ENCODE peak calls at places on chromosome 18, in six cellular contexts. R, T, G, Y, J and E are unnamed samples. For H3K4me1 and H3K9me3, the result is how much of the 10 kb centered on the place peaks cover.

GRCh38 chr18:55421612-55422381 is 166.2 kb downstream of the TCF4 start:
- DNase-seq in G (no peak), R (no peak), Y (no peak), J (no peak), T (peak), E (no peak)

GRCh38 chr18:49693276-49694005 is 119.9 kb downstream of the ACAA2 start:
- DNase-seq in G (no peak), Y (no peak), R (no peak), T (no peak), J (no peak), E (no peak)

GRCh38 chr18:43883886-43884285 is 606.6 kb upstream of the SYT4 start:
- DNase-seq in T (no peak), J (no peak), Y (no peak), R (no peak), G (no peak), E (no peak)

GRCh38 chr18:55387139-55387984 is 200.6 kb downstream of the TCF4 start:
- DNase-seq in G (no peak), T (no peak), J (peak), R (no peak), Y (no peak), E (no peak)

GRCh38 chr18:58847383-58848071 is 17.1 kb upstream of the ZNF532 start:
- DNase-seq in Y (no peak), T (no peak), G (no peak), J (no peak), R (no peak), E (no peak)

GRCh38 chr18:44802508-44802907 is 121.8 kb downstream of the SETBP1 start:
- DNase-seq in R (no peak), T (no peak), J (no peak), G (no peak), Y (no peak), E (no peak)

GRCh38 chr18:75586576-75586975 is 159.1 kb upstream of the SMIM21 start:
- DNase-seq in T (no peak), Y (no peak), G (no peak), R (no peak), J (no peak), E (no peak)

GRCh38 chr18:2627821-2628276 is 27.7 kb upstream of the SMCHD1 start:
- DNase-seq in Y (peak), G (no peak), T (no peak), J (peak), R (no peak), E (no peak)

GRCh38 chr18:7668392-7668791 is 101.3 kb downstream of the PTPRM start:
- DNase-seq in Y (no peak), R (no peak), G (no peak), J (no peak), T (no peak), E (no peak)

GRCh38 chr18:37674570-37674969 is 109.0 kb upstream of the CELF4 start:
- DNase-seq in G (no peak), Y (peak), R (no peak), T (no peak), J (no peak), E (no peak)

GRCh38 chr18:14074187-14074586 is 58.0 kb downstream of the ZNF519 start:
- DNase-seq in J (no peak), Y (peak), R (no peak), G (no peak), T (no peak), E (no peak)

GRCh38 chr18:60534539-60534938 is 162.0 kb upstream of the MC4R start:
- DNase-seq in R (no peak), T (no peak), Y (no peak), G (no peak), J (no peak), E (no peak)

GRCh38 chr18:12599966-12600365 is 57.9 kb downstream of the SPIRE1 start:
- DNase-seq in G (no peak), T (no peak), R (no peak), J (no peak), Y (no peak), E (no peak)

GRCh38 chr18:32346667-32347066 is 124.0 kb downstream of the GAREM1 start:
- DNase-seq in Y (no peak), J (no peak), G (no peak), T (no peak), R (no peak), E (no peak)

GRCh38 chr18:74315464-74316256 is at the start of gene C18orf63:
- DNase-seq in Y (no peak), R (no peak), T (no peak), G (no peak), J (no peak), E (no peak)

GRCh38 chr18:59547691-59548182 is 149.5 kb downstream of the CCBE1 start:
- DNase-seq in R (no peak), T (peak), G (no peak), Y (no peak), J (no peak), E (no peak)

GRCh38 chr18:39770399-39770798 is 2184.6 kb upstream of the PIK3C3 start:
- DNase-seq in T (no peak), R (no peak), G (no peak), Y (no peak), J (no peak), E (no peak)

GRCh38 chr18:79309572-79310278 is 86.0 kb upstream of the NFATC1 start:
- DNase-seq in R (no peak), Y (no peak), T (no peak), J (no peak), G (no peak), E (no peak)

GRCh38 chr18:55448390-55448789 is 139.6 kb downstream of the TCF4 start:
- DNase-seq in T (no peak), G (no peak), Y (no peak), R (no peak), J (no peak), E (no peak)

GRCh38 chr18:48079885-48080284 is 149.4 kb upstream of the SMAD2 start:
- DNase-seq in R (no peak), T (no peak), Y (no peak), J (no peak), G (no peak), E (no peak)

GRCh38 chr18:7711495-7711894 is 144.4 kb downstream of the PTPRM start:
- DNase-seq in T (no peak), Y (no peak), R (no peak), J (no peak), G (no peak), E (no peak)

GRCh38 chr18:55084546-55084945 is 125.3 kb upstream of the CCDC68 start:
- DNase-seq in R (no peak), Y (no peak), T (no peak), G (no peak), J (no peak), E (no peak)

GRCh38 chr18:73691118-73691517 is 456.5 kb downstream of the FBXO15 start:
- DNase-seq in T (no peak), G (no peak), Y (no peak), J (no peak), R (no peak), E (no peak)

GRCh38 chr18:78980279-78980771 is 707 bp downstream of the SALL3 start:
- DNase-seq in T (no peak), G (no peak), Y (no peak), J (no peak), R (no peak), E (peak)

GRCh38 chr18:37122877-37123276 is 293.9 kb downstream of the KIAA1328 start:
- DNase-seq in J (peak), R (no peak), T (no peak), Y (no peak), G (no peak), E (no peak)

GRCh38 chr18:45282101-45282812 is 333.0 kb upstream of the SLC14A2 start:
- DNase-seq in Y (no peak), T (no peak), J (no peak), G (no peak), R (no peak), E (no peak)

GRCh38 chr18:34807106-34807796 is 97.2 kb downstream of the DTNA start:
- DNase-seq in R (no peak), J (peak), Y (peak), G (no peak), T (no peak), E (no peak)

GRCh38 chr18:79704631-79705030 is 25.0 kb downstream of the CTDP1 start:
- DNase-seq in T (no peak), Y (no peak), J (no peak), G (no peak), R (no peak), E (no peak)

GRCh38 chr18:25726278-25726677 is 364.1 kb downstream of the SS18 start:
- DNase-seq in G (no peak), T (no peak), J (no peak), R (no peak), Y (no peak), E (no peak)

GRCh38 chr18:48934708-48935432 is 15.9 kb downstream of the SMAD7 start:
- DNase-seq in J (no peak), T (no peak), R (peak), Y (no peak), G (no peak), E (no peak)

GRCh38 chr18:74146756-74147155 is 878 bp downstream of the FBXO15 start:
- DNase-seq in Y (no peak), T (no peak), G (no peak), J (no peak), R (no peak), E (no peak)

GRCh38 chr18:32422185-32422584 is 48.5 kb downstream of the GAREM1 start:
- DNase-seq in G (no peak), R (no peak), T (no peak), J (no peak), Y (no peak), E (no peak)

GRCh38 chr18:59593291-59593717 is 103.9 kb downstream of the CCBE1 start:
- DNase-seq in Y (no peak), T (no peak), R (no peak), G (no peak), J (no peak), E (no peak)

GRCh38 chr18:6591491-6591890 is 138.0 kb upstream of the ARHGAP28 start:
- DNase-seq in T (no peak), Y (no peak), G (no peak), R (no peak), J (no peak), E (no peak)
- H3K4me1 ChIP-seq in T (under half), Y (under half), G (under half), R (under half), J (under half), E (under half)

GRCh38 chr18:77049938-77050337 is 82.6 kb downstream of the MBP start:
- DNase-seq in T (no peak), R (no peak), G (no peak), Y (no peak), J (no peak), E (no peak)
- TF ChIP-seq POLR2AphosphoS5 in T (no peak), R (no peak), G (no peak), Y (no peak), J (no peak), E (no peak)

DNA sequence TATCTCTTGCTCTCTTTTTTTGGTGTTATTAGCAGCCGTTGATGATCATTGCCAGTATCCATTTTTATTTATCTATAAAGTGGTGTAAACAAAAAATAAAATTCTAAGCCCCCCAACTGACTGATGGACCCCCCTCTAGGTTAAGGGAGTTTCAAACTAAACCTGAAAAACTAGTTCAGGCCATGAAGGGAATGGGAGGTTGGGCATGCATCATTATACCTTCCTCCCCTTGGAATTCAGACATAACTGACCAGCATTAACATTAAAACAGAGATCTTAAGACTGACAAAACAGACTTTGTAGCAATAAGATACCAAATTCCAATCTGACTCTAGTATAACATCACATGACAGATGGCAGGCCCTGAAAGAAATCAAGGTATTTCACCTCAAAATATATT is 20.2 kb downstream of the RALBP1 start:
- DNase-seq in G (no peak), J (no peak), Y (no peak), T (no peak), R (no peak), E (no peak)
- H3K9me3 ChIP-seq in G (under half), J (under half), Y (under half), T (under half), R (under half), E (under half)

GRCh38 chr18:62763101-62763521 is 47.8 kb downstream of the PHLPP1 start:
- DNase-seq in G (no peak), J (no peak), Y (no peak), T (no peak), R (no peak), E (no peak)

GRCh38 chr18:62758591-62758990 is 43.2 kb downstream of the PHLPP1 start:
- DNase-seq in R (no peak), G (no peak), T (no peak), Y (no peak), J (no peak), E (no peak)

GRCh38 chr18:62759704-62760402 is 44.5 kb downstream of the PHLPP1 start:
- DNase-seq in J (no peak), G (no peak), R (no peak), Y (no peak), T (no peak), E (no peak)

GRCh38 chr18:62757399-62758010 is 42.2 kb downstream of the PHLPP1 start:
- DNase-seq in G (no peak), Y (no peak), J (no peak), R (no peak), T (no peak), E (no peak)

DNA sequence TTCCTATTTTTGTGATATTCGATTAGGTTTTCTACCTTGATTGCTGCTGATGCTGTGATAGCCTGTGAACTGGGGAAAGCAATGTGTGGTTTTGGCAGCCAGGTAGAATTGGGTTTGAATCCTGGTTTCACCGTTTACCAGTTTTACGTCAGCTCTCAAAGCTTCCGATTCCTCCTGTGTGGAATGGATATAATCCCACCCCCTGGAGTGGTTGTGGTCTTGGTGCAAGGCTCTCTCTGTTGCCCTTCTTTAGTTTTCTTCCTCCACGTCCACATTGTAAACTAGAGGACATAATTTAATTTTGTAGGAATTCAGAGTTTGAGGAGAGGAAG is 45.0 kb downstream of the PHLPP1 start:
- DNase-seq in T (no peak), Y (no peak), G (no peak), R (no peak), J (no peak), E (no peak)
- H3K4me1 ChIP-seq in T (under half), Y (under half), G (under half), R (under half), J (under half), E (under half)

GRCh38 chr18:62878305-62878704 is 163.0 kb downstream of the PHLPP1 start:
- DNase-seq in G (no peak), J (no peak), T (no peak), Y (no peak), R (no peak), E (no peak)
- TF ChIP-seq POLR2AphosphoS5 in G (no peak), J (no peak), T (no peak), Y (no peak), R (no peak), E (no peak)